ENCODE peak calls at places on chromosomes 12 and 14, in nine cellular contexts. Y, L, C, E, G, O, Z, R and H are unnamed samples.

GRCh38 chr14:42961509-42961908 is 1354.8 kb downstream of the LRFN5 start:
- DNase-seq in Y (no peak), L (no peak), C (no peak), E (no peak), G (no peak), O (no peak), Z (no peak), R (no peak), H (no peak)

GRCh38 chr12:124609041-124609984 is 41.9 kb upstream of the NCOR2 start:
- DNase-seq in Y (peak; percentile 90), L (no peak), C (peak; percentile 73), E (peak; percentile 98), G (peak; percentile 83), O (no peak), Z (peak; percentile 81), R (peak; percentile 95), H (peak; percentile 90)

GRCh38 chr14:23384364-23385080 is 7.7 kb downstream of the CMTM5 start:
- DNase-seq in Y (no peak), L (no peak), C (no peak), E (no peak), G (no peak), O (no peak), Z (no peak), R (no peak), H (peak; percentile 46)

GRCh38 chr12:115946867-115947695 is 330.4 kb downstream of the MED13L start:
- DNase-seq in Y (no peak), L (no peak), C (no peak), E (no peak), G (no peak), O (peak; percentile 24), Z (no peak), R (no peak), H (no peak)

GRCh38 chr12:14950982-14951746 is 10.2 kb downstream of the ARHGDIB start:
- DNase-seq in Y (no peak), L (no peak), C (peak; percentile 58), E (peak; percentile 66), G (no peak), O (peak; percentile 69), Z (no peak), R (no peak), H (no peak)

GRCh38 chr12:107760207-107760816 is 625 bp downstream of the PRDM4 start:
- DNase-seq in Y (peak; percentile 69), L (peak; percentile 69), C (peak; percentile 38), E (peak; percentile 56), G (peak; percentile 33), O (peak; percentile 48), Z (no peak), R (no peak), H (peak; percentile 69)

GRCh38 chr12:14769837-14770494 is 33.3 kb downstream of the WBP11 start:
- DNase-seq in Y (peak; percentile 91), L (peak; percentile 90), C (peak; percentile 88), E (peak; percentile 88), G (peak; percentile 82), O (peak; percentile 87), Z (peak; percentile 77), R (peak; percentile 96), H (peak; percentile 80)

GRCh38 chr12:97650242-97650641 is 187.6 kb downstream of the RMST start:
- DNase-seq in Y (no peak), L (no peak), C (no peak), E (no peak), G (no peak), O (no peak), Z (no peak), R (no peak), H (no peak)

GRCh38 chr14:77309122-77309521 is 11.6 kb downstream of the POMT2 start:
- DNase-seq in Y (no peak), L (no peak), C (no peak), E (no peak), G (no peak), O (no peak), Z (no peak), R (no peak), H (no peak)
- H3K4me1 ChIP-seq in Y (no peaks in the 10 kb centered on the region), L (no peaks in the 10 kb centered on the region), C (peaks cover 33% of the 10 kb centered on the region), E (peaks cover 1% of the 10 kb centered on the region), G (peaks cover 22% of the 10 kb centered on the region), O (peaks cover 10% of the 10 kb centered on the region), Z (peaks cover 14% of the 10 kb centered on the region), R (peaks cover 15% of the 10 kb centered on the region), H (peaks cover 2% of the 10 kb centered on the region)

GRCh38 chr14:55314449-55314848 is 43.2 kb downstream of the FBXO34 start:
- DNase-seq in Y (no peak), L (no peak), C (no peak), E (no peak), G (no peak), O (no peak), Z (no peak), R (no peak), H (no peak)

GRCh38 chr14:55306938-55307589 is 35.8 kb downstream of the FBXO34 start:
- DNase-seq in Y (no peak), L (no peak), C (no peak), E (no peak), G (no peak), O (no peak), Z (no peak), R (no peak), H (no peak)

GRCh38 chr14:55309761-55310365 is 38.6 kb downstream of the FBXO34 start:
- DNase-seq in Y (no peak), L (no peak), C (no peak), E (no peak), G (no peak), O (no peak), Z (no peak), R (no peak), H (no peak)

GRCh38 chr14:55313480-55313879 is 42.3 kb downstream of the FBXO34 start:
- DNase-seq in Y (no peak), L (no peak), C (no peak), E (no peak), G (no peak), O (no peak), Z (no peak), R (no peak), H (no peak)

DNA sequence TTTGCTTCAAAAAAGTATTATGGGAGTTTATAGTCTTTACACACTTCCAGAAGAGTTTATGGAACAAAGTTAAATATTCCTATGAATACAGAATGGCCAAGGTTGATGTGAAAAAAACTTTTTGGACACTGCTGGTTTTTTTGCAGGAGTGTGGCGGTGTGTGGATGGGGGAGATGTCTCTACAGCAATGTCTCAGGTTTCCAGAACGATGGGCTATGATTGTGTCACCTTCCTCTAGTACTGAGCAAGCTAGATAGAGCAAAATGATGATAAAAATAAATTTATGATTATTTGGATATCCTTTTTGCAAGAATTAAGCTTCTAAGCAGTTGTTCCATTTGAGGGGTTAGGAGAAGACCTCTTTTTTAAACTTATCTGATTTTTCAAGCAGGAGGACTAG is 37.9 kb downstream of the FBXO34 start:
- DNase-seq in Y (no peak), L (no peak), C (no peak), E (no peak), G (no peak), O (no peak), Z (no peak), R (no peak), H (no peak)
- H3K4me3 ChIP-seq in Y (no peak overlapping the region), L (no peak overlapping the region), C (no peak overlapping the region), E (no peak overlapping the region), G (no peak overlapping the region), O (no peak overlapping the region), Z (no peak overlapping the region), R (no peak overlapping the region), H (no peak overlapping the region)

GRCh38 chr12:52045794-52046199 is 5.4 kb upstream of the NR4A1 start:
- DNase-seq in Y (peak; percentile 78), L (no peak), C (peak; percentile 57), E (peak; percentile 82), G (peak; percentile 66), O (no peak), Z (no peak), R (peak; percentile 89), H (peak; percentile 90)

GRCh38 chr12:52049688-52050087 is 1.6 kb upstream of the NR4A1 start:
- DNase-seq in Y (no peak), L (no peak), C (no peak), E (peak; percentile 20), G (no peak), O (no peak), Z (no peak), R (no peak), H (no peak)

GRCh38 chr12:52044284-52044983 is 6.8 kb upstream of the NR4A1 start:
- DNase-seq in Y (peak; percentile 97), L (peak; percentile 98), C (peak; percentile 91), E (no peak), G (peak; percentile 87), O (no peak), Z (peak; percentile 87), R (peak; percentile 75), H (peak; percentile 91)

GRCh38 chr12:52049286-52049685 is 2.0 kb upstream of the NR4A1 start:
- DNase-seq in Y (no peak), L (no peak), C (no peak), E (no peak), G (no peak), O (no peak), Z (no peak), R (peak; percentile 54), H (no peak)

GRCh38 chr12:52046859-52047258 is 4.4 kb upstream of the NR4A1 start:
- DNase-seq in Y (peak; percentile 63), L (no peak), C (no peak), E (no peak), G (no peak), O (no peak), Z (no peak), R (peak; percentile 44), H (no peak)
- H3K9me3 ChIP-seq in Y (no peaks in the 10 kb centered on the region), L (no peaks in the 10 kb centered on the region), C (no peaks in the 10 kb centered on the region), E (no peaks in the 10 kb centered on the region), G (no peaks in the 10 kb centered on the region), O (no peaks in the 10 kb centered on the region), Z (no peaks in the 10 kb centered on the region), R (no peaks in the 10 kb centered on the region), H (no peaks in the 10 kb centered on the region)

GRCh38 chr14:103072595-103073366 is 11.2 kb upstream of the LBHD2 start:
- DNase-seq in Y (peak; percentile 59), L (no peak), C (no peak), E (no peak), G (no peak), O (peak; percentile 26), Z (no peak), R (peak; percentile 75), H (peak; percentile 55)

GRCh38 chr14:103070971-103071542 is 13.0 kb upstream of the LBHD2 start:
- DNase-seq in Y (peak; percentile 64), L (no peak), C (no peak), E (peak; percentile 60), G (no peak), O (no peak), Z (peak; percentile 12), R (peak; percentile 76), H (peak; percentile 53)

GRCh38 chr14:103073367-103073875 is 10.6 kb upstream of the LBHD2 start:
- DNase-seq in Y (peak; percentile 66), L (no peak), C (no peak), E (no peak), G (no peak), O (no peak), Z (peak; percentile 14), R (peak; percentile 69), H (peak; percentile 59)

GRCh38 chr14:103070263-103070885 is 13.0 kb upstream of the CDC42BPB start:
- DNase-seq in Y (no peak), L (no peak), C (no peak), E (no peak), G (no peak), O (no peak), Z (no peak), R (peak; percentile 67), H (no peak)

DNA sequence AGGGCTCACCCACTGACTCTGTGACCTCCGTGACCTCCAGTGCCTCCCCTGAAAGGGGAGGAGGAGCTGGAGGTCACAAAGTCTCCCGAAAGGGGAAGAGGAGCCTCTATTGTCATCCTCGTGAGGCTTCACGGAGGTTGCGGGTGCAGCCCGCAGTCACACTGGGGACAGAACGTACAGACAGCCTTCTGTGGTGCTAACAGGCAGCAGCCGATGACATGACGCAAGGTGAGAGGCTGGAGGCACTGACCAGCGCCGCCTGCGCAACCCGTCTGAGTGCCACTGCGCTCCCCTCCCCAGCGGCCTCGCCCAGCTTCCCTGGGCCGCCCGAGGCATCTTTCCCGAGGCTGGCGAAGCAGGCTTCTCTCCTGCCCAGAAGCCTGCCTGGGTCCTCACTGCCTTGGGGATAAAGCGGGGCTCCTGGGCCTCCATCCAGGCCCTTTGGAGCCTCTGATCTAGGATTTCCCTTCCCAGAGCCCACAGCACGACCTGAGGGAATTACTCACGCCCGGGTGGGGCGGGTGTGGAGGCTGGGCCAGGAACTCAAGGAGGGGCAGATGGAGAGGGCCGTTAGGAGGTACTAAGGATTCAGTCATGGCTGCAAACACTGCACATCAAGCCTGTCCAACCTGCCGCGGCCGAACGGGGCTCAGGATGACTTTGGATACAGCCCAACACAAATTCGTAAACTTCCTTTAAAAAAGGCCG is 12.3 kb upstream of the LBHD2 start:
- DNase-seq in Y (peak; percentile 57), L (no peak), C (no peak), E (peak; percentile 64), G (no peak), O (no peak), Z (no peak), R (peak; percentile 66), H (peak; percentile 54)
- H3K4me1 ChIP-seq in Y (no peaks in the 10 kb centered on the region), L (no peaks in the 10 kb centered on the region), C (peaks cover 12% of the 10 kb centered on the region), E (peaks cover 22% of the 10 kb centered on the region), G (peaks cover 47% of the 10 kb centered on the region), O (no peaks in the 10 kb centered on the region), Z (peaks cover 75% of the 10 kb centered on the region), R (peaks cover 52% of the 10 kb centered on the region), H (peaks cover 4% of the 10 kb centered on the region)